ENCODE peak calls at places on chromosomes 6 and 20, in five cellular contexts. One of them, this sample, is unnamed.

GRCh38 chr6:164695896-164696295 is 613.5 kb downstream of the C6orf118 start:
- DNase-seq in fibroblast of pulmonary artery: peak; percentile 17
- DNase-seq in bronchial epithelial cell: no peak
- DNase-seq in PC-3: no peak
- DNase-seq in A673: peak; percentile 0
- DNase-seq in this sample: no peak

GRCh38 chr20:7926767-7927166 is 13.5 kb downstream of the HAO1 start:
- DNase-seq in fibroblast of pulmonary artery: peak; percentile 77
- DNase-seq in bronchial epithelial cell: peak; percentile 36
- DNase-seq in PC-3: peak; percentile 67
- DNase-seq in A673: peak; percentile 24
- DNase-seq in this sample: no peak

GRCh38 chr20:10949930-10950783 is 276.4 kb upstream of the JAG1 start:
- DNase-seq in fibroblast of pulmonary artery: no peak
- DNase-seq in bronchial epithelial cell: peak; percentile 40
- DNase-seq in PC-3: no peak
- DNase-seq in A673: no peak
- DNase-seq in this sample: no peak

GRCh38 chr6:166647896-166648295 is 20.8 kb upstream of the RPS6KA2 start:
- DNase-seq in fibroblast of pulmonary artery: no peak
- DNase-seq in bronchial epithelial cell: no peak
- DNase-seq in PC-3: no peak
- DNase-seq in A673: no peak
- DNase-seq in this sample: no peak

GRCh38 chr6:135506270-135506997 is 8.9 kb upstream of the AHI1 start:
- DNase-seq in fibroblast of pulmonary artery: peak; percentile 82
- DNase-seq in bronchial epithelial cell: peak; percentile 59
- DNase-seq in PC-3: peak; percentile 69
- DNase-seq in A673: peak; percentile 61
- DNase-seq in this sample: no peak

GRCh38 chr6:132931937-132932336 is 117.6 kb downstream of the RPS12 start:
- DNase-seq in fibroblast of pulmonary artery: peak; percentile 76
- DNase-seq in bronchial epithelial cell: no peak
- DNase-seq in PC-3: peak; percentile 71
- DNase-seq in A673: no peak
- DNase-seq in this sample: no peak

GRCh38 chr6:21190701-21191588 is 402.6 kb upstream of the SOX4 start:
- DNase-seq in fibroblast of pulmonary artery: peak; percentile 8
- DNase-seq in bronchial epithelial cell: no peak
- DNase-seq in PC-3: no peak
- DNase-seq in A673: no peak
- DNase-seq in this sample: no peak

GRCh38 chr6:166381381-166381732 is 1.4 kb downstream of the MPC1 start:
- DNase-seq in fibroblast of pulmonary artery: no peak
- DNase-seq in bronchial epithelial cell: no peak
- DNase-seq in PC-3: peak; percentile 3
- DNase-seq in A673: no peak
- DNase-seq in this sample: no peak

GRCh38 chr20:52622086-52622485 is 350.1 kb upstream of the TSHZ2 start:
- DNase-seq in fibroblast of pulmonary artery: peak; percentile 1
- DNase-seq in bronchial epithelial cell: peak; percentile 25
- DNase-seq in PC-3: no peak
- DNase-seq in A673: no peak
- DNase-seq in this sample: no peak

GRCh38 chr20:5528719-5529256 is 212.0 kb upstream of the PROKR2 start:
- DNase-seq in fibroblast of pulmonary artery: peak; percentile 95
- DNase-seq in bronchial epithelial cell: peak; percentile 82
- DNase-seq in PC-3: peak; percentile 90
- DNase-seq in A673: peak; percentile 90
- DNase-seq in this sample: peak; percentile 62

GRCh38 chr6:109963598-109964170 is 14.4 kb upstream of the GPR6 start:
- DNase-seq in fibroblast of pulmonary artery: no peak
- DNase-seq in bronchial epithelial cell: peak; percentile 71
- DNase-seq in PC-3: no peak
- DNase-seq in A673: no peak
- DNase-seq in this sample: no peak

GRCh38 chr6:140537211-140537610 is 1162.8 kb upstream of the CITED2 start:
- DNase-seq in fibroblast of pulmonary artery: peak; percentile 14
- DNase-seq in bronchial epithelial cell: no peak
- DNase-seq in PC-3: peak; percentile 38
- DNase-seq in A673: no peak
- DNase-seq in this sample: no peak

GRCh38 chr6:154754152-154754551 is 20.9 kb downstream of the SCAF8 start:
- DNase-seq in fibroblast of pulmonary artery: peak; percentile 49
- DNase-seq in bronchial epithelial cell: peak; percentile 50
- DNase-seq in PC-3: no peak
- DNase-seq in A673: no peak
- DNase-seq in this sample: no peak

GRCh38 chr6:40425192-40425919 is 161.8 kb downstream of the LRFN2 start:
- DNase-seq in fibroblast of pulmonary artery: no peak
- DNase-seq in bronchial epithelial cell: no peak
- DNase-seq in PC-3: no peak
- DNase-seq in A673: peak; percentile 78
- DNase-seq in this sample: peak; percentile 56

GRCh38 chr6:10465633-10466499 is 51.0 kb upstream of the TFAP2A start:
- DNase-seq in fibroblast of pulmonary artery: peak; percentile 45
- DNase-seq in bronchial epithelial cell: peak; percentile 68
- DNase-seq in PC-3: peak; percentile 75
- DNase-seq in A673: peak; percentile 67
- DNase-seq in this sample: peak; percentile 74

GRCh38 chr20:52001999-52002666 is 189.4 kb downstream of the ZFP64 start:
- DNase-seq in fibroblast of pulmonary artery: peak; percentile 24
- DNase-seq in bronchial epithelial cell: no peak
- DNase-seq in PC-3: peak; percentile 79
- DNase-seq in A673: peak; percentile 56
- DNase-seq in this sample: no peak

GRCh38 chr6:132063738-132064137 is 112.6 kb upstream of the CCN2 start:
- DNase-seq in fibroblast of pulmonary artery: peak; percentile 91
- DNase-seq in bronchial epithelial cell: peak; percentile 86
- DNase-seq in PC-3: peak; percentile 80
- DNase-seq in A673: no peak
- DNase-seq in this sample: no peak

GRCh38 chr6:28693751-28694443 is 168.2 kb downstream of the GPX5 start:
- DNase-seq in fibroblast of pulmonary artery: no peak
- DNase-seq in bronchial epithelial cell: no peak
- DNase-seq in PC-3: no peak
- DNase-seq in A673: no peak
- DNase-seq in this sample: peak; percentile 43

GRCh38 chr6:109854541-109855308 is 123.4 kb upstream of the GPR6 start:
- DNase-seq in fibroblast of pulmonary artery: no peak
- DNase-seq in bronchial epithelial cell: no peak
- DNase-seq in PC-3: no peak
- DNase-seq in A673: no peak
- DNase-seq in this sample: no peak

GRCh38 chr6:101614774-101615173 is 221.3 kb downstream of the GRIK2 start:
- DNase-seq in fibroblast of pulmonary artery: peak; percentile 43
- DNase-seq in bronchial epithelial cell: peak; percentile 97
- DNase-seq in PC-3: peak; percentile 46
- DNase-seq in A673: peak; percentile 33
- DNase-seq in this sample: no peak

GRCh38 chr20:51531141-51531710 is 11.3 kb downstream of the NFATC2 start:
- DNase-seq in fibroblast of pulmonary artery: no peak
- DNase-seq in bronchial epithelial cell: peak; percentile 89
- DNase-seq in PC-3: peak; percentile 98
- DNase-seq in A673: no peak
- DNase-seq in this sample: no peak

GRCh38 chr6:35426074-35426473 is 26.1 kb upstream of the FANCE start:
- DNase-seq in fibroblast of pulmonary artery: no peak
- DNase-seq in bronchial epithelial cell: no peak
- DNase-seq in PC-3: no peak
- DNase-seq in A673: no peak
- DNase-seq in this sample: no peak

GRCh38 chr6:31776961-31777666 is at the start of gene VWA7:
- DNase-seq in fibroblast of pulmonary artery: peak; percentile 84
- DNase-seq in bronchial epithelial cell: peak; percentile 90
- DNase-seq in PC-3: peak; percentile 88
- DNase-seq in A673: peak; percentile 59
- DNase-seq in this sample: peak; percentile 29

GRCh38 chr20:44706371-44707258 is 8.6 kb upstream of the CCN5 start:
- DNase-seq in fibroblast of pulmonary artery: peak; percentile 33
- DNase-seq in bronchial epithelial cell: peak; percentile 29
- DNase-seq in PC-3: no peak
- DNase-seq in A673: no peak
- DNase-seq in this sample: peak; percentile 32

GRCh38 chr6:99613398-99613704 is 6.7 kb downstream of the PRDM13 start:
- DNase-seq in fibroblast of pulmonary artery: peak; percentile 35
- DNase-seq in bronchial epithelial cell: no peak
- DNase-seq in PC-3: no peak
- DNase-seq in A673: peak; percentile 75
- DNase-seq in this sample: peak; percentile 87

GRCh38 chr20:36465109-36466080 is 75.9 kb upstream of the MYL9 start:
- DNase-seq in fibroblast of pulmonary artery: peak; percentile 65
- DNase-seq in bronchial epithelial cell: peak; percentile 79
- DNase-seq in PC-3: peak; percentile 91
- DNase-seq in A673: peak; percentile 96
- DNase-seq in this sample: peak; percentile 57

GRCh38 chr6:112150363-112150762 is 63.0 kb downstream of the FAM229B start:
- DNase-seq in fibroblast of pulmonary artery: no peak
- DNase-seq in bronchial epithelial cell: peak; percentile 30
- DNase-seq in PC-3: no peak
- DNase-seq in A673: no peak
- DNase-seq in this sample: no peak

GRCh38 chr6:2841264-2842138 is at the start of gene SERPINB1:
- DNase-seq in fibroblast of pulmonary artery: peak; percentile 97
- DNase-seq in bronchial epithelial cell: peak; percentile 84
- DNase-seq in PC-3: peak; percentile 83
- DNase-seq in A673: peak; percentile 81
- DNase-seq in this sample: peak; percentile 88

GRCh38 chr20:35088231-35088794 is 4.3 kb downstream of the TRPC4AP start:
- DNase-seq in fibroblast of pulmonary artery: peak; percentile 46
- DNase-seq in bronchial epithelial cell: peak; percentile 55
- DNase-seq in PC-3: no peak
- DNase-seq in A673: peak; percentile 83
- DNase-seq in this sample: no peak

GRCh38 chr6:7216941-7217621 is 95.9 kb downstream of the SSR1 start:
- DNase-seq in fibroblast of pulmonary artery: peak; percentile 15
- DNase-seq in bronchial epithelial cell: peak; percentile 85
- DNase-seq in PC-3: no peak
- DNase-seq in A673: peak; percentile 53
- DNase-seq in this sample: no peak
- TF ChIP-seq CTCF in fibroblast of pulmonary artery: peak; percentile 3
- TF ChIP-seq CTCF in bronchial epithelial cell: no peak
- TF ChIP-seq CTCF in PC-3: no peak
- TF ChIP-seq CTCF in A673: peak; percentile 17
- TF ChIP-seq CTCF in this sample: no peak

GRCh38 chr20:2207770-2208097 is 88.1 kb upstream of the TGM3 start:
- DNase-seq in fibroblast of pulmonary artery: no peak
- DNase-seq in bronchial epithelial cell: no peak
- DNase-seq in PC-3: no peak
- DNase-seq in A673: no peak
- DNase-seq in this sample: no peak
- TF ChIP-seq CTCF in fibroblast of pulmonary artery: no peak
- TF ChIP-seq CTCF in bronchial epithelial cell: no peak
- TF ChIP-seq CTCF in PC-3: peak; percentile 6
- TF ChIP-seq CTCF in A673: no peak
- TF ChIP-seq CTCF in this sample: no peak

GRCh38 chr20:39910536-39910935 is 778.5 kb downstream of the MAFB start:
- DNase-seq in fibroblast of pulmonary artery: no peak
- DNase-seq in bronchial epithelial cell: no peak
- DNase-seq in PC-3: no peak
- DNase-seq in A673: no peak
- DNase-seq in this sample: no peak
- TF ChIP-seq CTCF in fibroblast of pulmonary artery: no peak
- TF ChIP-seq CTCF in bronchial epithelial cell: no peak
- TF ChIP-seq CTCF in PC-3: no peak
- TF ChIP-seq CTCF in A673: no peak
- TF ChIP-seq CTCF in this sample: no peak

DNA sequence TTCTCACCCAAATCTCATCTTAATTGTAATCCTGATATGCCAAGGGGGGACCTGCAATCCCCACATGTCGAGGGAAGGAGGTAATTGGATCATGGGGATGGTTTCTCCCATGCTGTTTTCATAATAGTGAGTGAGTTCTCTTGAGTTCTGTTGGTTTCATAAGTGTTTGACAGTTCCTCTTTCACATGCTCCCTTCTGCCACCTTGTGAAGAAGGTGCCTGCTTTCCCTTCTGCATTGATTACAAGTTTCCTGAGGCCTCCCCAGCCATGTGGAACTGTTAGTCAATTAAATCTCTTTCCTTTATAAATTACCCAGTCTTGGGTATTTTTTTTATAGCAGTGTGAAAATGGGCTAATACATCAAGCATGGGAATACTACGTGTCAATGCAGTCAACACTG is 925.0 kb upstream of the MAN1A1 start:
- DNase-seq in fibroblast of pulmonary artery: no peak
- DNase-seq in bronchial epithelial cell: no peak
- DNase-seq in PC-3: no peak
- DNase-seq in A673: no peak
- DNase-seq in this sample: no peak
- TF ChIP-seq CTCF in fibroblast of pulmonary artery: no peak
- TF ChIP-seq CTCF in bronchial epithelial cell: no peak
- TF ChIP-seq CTCF in PC-3: no peak
- TF ChIP-seq CTCF in A673: no peak
- TF ChIP-seq CTCF in this sample: no peak

This sample was measured in glutamatergic neuron.